ENCODE peak calls at places on chromosomes 7 and 10, in ten cellular contexts. One of them, this sample, is unnamed. For H3K4me1, the result is how much of the 10 kb centered on the place peaks cover.

GRCh38 chr7:103637080-103637479 is 191.1 kb upstream of the SLC26A5 start:
- DNase-seq in adrenal gland: no peak
- DNase-seq in cardiac muscle cell: no peak
- DNase-seq in left ventricle myocardium inferior: no peak
- DNase-seq in esophagus squamous epithelium: no peak
- DNase-seq in left lung: no peak
- DNase-seq in CD8-positive, alpha-beta T cell: no peak
- DNase-seq in Panc1: no peak
- DNase-seq in endodermal cell: no peak
- DNase-seq in endothelial cell of umbilical vein: peak
- DNase-seq in this sample: no peak

GRCh38 chr7:97460433-97460832 is 271.5 kb upstream of the TAC1 start:
- DNase-seq in adrenal gland: no peak
- DNase-seq in cardiac muscle cell: no peak
- DNase-seq in left ventricle myocardium inferior: no peak
- DNase-seq in esophagus squamous epithelium: no peak
- DNase-seq in left lung: no peak
- DNase-seq in CD8-positive, alpha-beta T cell: no peak
- DNase-seq in Panc1: no peak
- DNase-seq in endodermal cell: no peak
- DNase-seq in endothelial cell of umbilical vein: no peak
- DNase-seq in this sample: no peak

GRCh38 chr10:56653289-56653688 is 292.2 kb upstream of the ZWINT start:
- DNase-seq in adrenal gland: no peak
- DNase-seq in cardiac muscle cell: no peak
- DNase-seq in left ventricle myocardium inferior: no peak
- DNase-seq in esophagus squamous epithelium: no peak
- DNase-seq in left lung: no peak
- DNase-seq in CD8-positive, alpha-beta T cell: no peak
- DNase-seq in Panc1: no peak
- DNase-seq in endodermal cell: no peak
- DNase-seq in endothelial cell of umbilical vein: no peak
- DNase-seq in this sample: no peak

GRCh38 chr10:124546957-124547650 is 85.5 kb downstream of the LHPP start:
- DNase-seq in adrenal gland: no peak
- DNase-seq in cardiac muscle cell: no peak
- DNase-seq in left ventricle myocardium inferior: no peak
- DNase-seq in esophagus squamous epithelium: no peak
- DNase-seq in left lung: peak
- DNase-seq in CD8-positive, alpha-beta T cell: no peak
- DNase-seq in Panc1: no peak
- DNase-seq in endodermal cell: no peak
- DNase-seq in endothelial cell of umbilical vein: no peak
- DNase-seq in this sample: no peak

GRCh38 chr10:19097151-19097550 is 48.5 kb downstream of the MALRD1 start:
- DNase-seq in adrenal gland: no peak
- DNase-seq in cardiac muscle cell: no peak
- DNase-seq in left ventricle myocardium inferior: no peak
- DNase-seq in esophagus squamous epithelium: no peak
- DNase-seq in left lung: no peak
- DNase-seq in CD8-positive, alpha-beta T cell: no peak
- DNase-seq in Panc1: no peak
- DNase-seq in endodermal cell: no peak
- DNase-seq in endothelial cell of umbilical vein: no peak
- DNase-seq in this sample: no peak

GRCh38 chr7:29193316-29194205 is 1.0 kb upstream of the CHN2 start:
- DNase-seq in adrenal gland: peak
- DNase-seq in cardiac muscle cell: no peak
- DNase-seq in left ventricle myocardium inferior: no peak
- DNase-seq in esophagus squamous epithelium: no peak
- DNase-seq in left lung: no peak
- DNase-seq in CD8-positive, alpha-beta T cell: no peak
- DNase-seq in Panc1: no peak
- DNase-seq in endodermal cell: peak
- DNase-seq in endothelial cell of umbilical vein: no peak
- DNase-seq in this sample: peak

GRCh38 chr10:28295346-28295745 is 7.5 kb downstream of the MPP7 start:
- DNase-seq in adrenal gland: no peak
- DNase-seq in cardiac muscle cell: no peak
- DNase-seq in left ventricle myocardium inferior: no peak
- DNase-seq in esophagus squamous epithelium: no peak
- DNase-seq in left lung: no peak
- DNase-seq in CD8-positive, alpha-beta T cell: no peak
- DNase-seq in Panc1: no peak
- DNase-seq in endodermal cell: no peak
- DNase-seq in endothelial cell of umbilical vein: no peak
- DNase-seq in this sample: no peak

GRCh38 chr10:4638116-4638515 is 187.9 kb upstream of the AKR1E2 start:
- DNase-seq in adrenal gland: no peak
- DNase-seq in cardiac muscle cell: no peak
- DNase-seq in left ventricle myocardium inferior: peak
- DNase-seq in esophagus squamous epithelium: no peak
- DNase-seq in left lung: no peak
- DNase-seq in CD8-positive, alpha-beta T cell: no peak
- DNase-seq in Panc1: no peak
- DNase-seq in endodermal cell: peak
- DNase-seq in endothelial cell of umbilical vein: no peak
- DNase-seq in this sample: peak

GRCh38 chr10:35363587-35363986 is 27.3 kb downstream of the CCNY start:
- DNase-seq in adrenal gland: no peak
- DNase-seq in cardiac muscle cell: no peak
- DNase-seq in left ventricle myocardium inferior: no peak
- DNase-seq in esophagus squamous epithelium: no peak
- DNase-seq in left lung: no peak
- DNase-seq in CD8-positive, alpha-beta T cell: no peak
- DNase-seq in Panc1: no peak
- DNase-seq in endodermal cell: no peak
- DNase-seq in endothelial cell of umbilical vein: no peak
- DNase-seq in this sample: no peak

GRCh38 chr7:145884716-145885514 is 231.7 kb upstream of the CNTNAP2 start:
- DNase-seq in adrenal gland: no peak
- DNase-seq in cardiac muscle cell: no peak
- DNase-seq in left ventricle myocardium inferior: no peak
- DNase-seq in esophagus squamous epithelium: no peak
- DNase-seq in left lung: no peak
- DNase-seq in CD8-positive, alpha-beta T cell: no peak
- DNase-seq in Panc1: no peak
- DNase-seq in endodermal cell: no peak
- DNase-seq in endothelial cell of umbilical vein: no peak
- DNase-seq in this sample: no peak

GRCh38 chr10:43058716-43059335 is 18.0 kb upstream of the RET start:
- DNase-seq in adrenal gland: no peak
- DNase-seq in cardiac muscle cell: no peak
- DNase-seq in left ventricle myocardium inferior: peak
- DNase-seq in esophagus squamous epithelium: no peak
- DNase-seq in left lung: peak
- DNase-seq in CD8-positive, alpha-beta T cell: no peak
- DNase-seq in Panc1: no peak
- DNase-seq in endodermal cell: no peak
- DNase-seq in endothelial cell of umbilical vein: no peak
- DNase-seq in this sample: no peak

GRCh38 chr7:71286336-71286735 is 154.4 kb downstream of the GALNT17 start:
- DNase-seq in adrenal gland: no peak
- DNase-seq in cardiac muscle cell: no peak
- DNase-seq in left ventricle myocardium inferior: peak
- DNase-seq in esophagus squamous epithelium: no peak
- DNase-seq in left lung: no peak
- DNase-seq in CD8-positive, alpha-beta T cell: no peak
- DNase-seq in Panc1: no peak
- DNase-seq in endodermal cell: peak
- DNase-seq in endothelial cell of umbilical vein: no peak
- DNase-seq in this sample: no peak

GRCh38 chr10:132518572-132519381 is 18.8 kb upstream of the INPP5A start:
- DNase-seq in adrenal gland: peak
- DNase-seq in cardiac muscle cell: peak
- DNase-seq in left ventricle myocardium inferior: peak
- DNase-seq in esophagus squamous epithelium: no peak
- DNase-seq in left lung: peak
- DNase-seq in CD8-positive, alpha-beta T cell: no peak
- DNase-seq in Panc1: no peak
- DNase-seq in endodermal cell: peak
- DNase-seq in endothelial cell of umbilical vein: no peak
- DNase-seq in this sample: peak

GRCh38 chr10:25831138-25831537 is 102.9 kb upstream of the MYO3A start:
- DNase-seq in adrenal gland: no peak
- DNase-seq in cardiac muscle cell: no peak
- DNase-seq in left ventricle myocardium inferior: no peak
- DNase-seq in esophagus squamous epithelium: no peak
- DNase-seq in left lung: no peak
- DNase-seq in CD8-positive, alpha-beta T cell: no peak
- DNase-seq in Panc1: no peak
- DNase-seq in endodermal cell: no peak
- DNase-seq in endothelial cell of umbilical vein: no peak
- DNase-seq in this sample: no peak

GRCh38 chr7:21566094-21566493 is 23.3 kb downstream of the DNAH11 start:
- DNase-seq in adrenal gland: no peak
- DNase-seq in cardiac muscle cell: no peak
- DNase-seq in left ventricle myocardium inferior: no peak
- DNase-seq in esophagus squamous epithelium: no peak
- DNase-seq in left lung: no peak
- DNase-seq in CD8-positive, alpha-beta T cell: no peak
- DNase-seq in Panc1: no peak
- DNase-seq in endodermal cell: no peak
- DNase-seq in endothelial cell of umbilical vein: no peak
- DNase-seq in this sample: no peak

GRCh38 chr10:48523212-48523819 is 81.6 kb downstream of the ARHGAP22 start:
- DNase-seq in adrenal gland: peak
- DNase-seq in cardiac muscle cell: peak
- DNase-seq in left ventricle myocardium inferior: peak
- DNase-seq in esophagus squamous epithelium: no peak
- DNase-seq in left lung: no peak
- DNase-seq in CD8-positive, alpha-beta T cell: no peak
- DNase-seq in Panc1: no peak
- DNase-seq in endodermal cell: peak
- DNase-seq in endothelial cell of umbilical vein: peak
- DNase-seq in this sample: peak

GRCh38 chr7:103532955-103533354 is 86.9 kb upstream of the SLC26A5 start:
- DNase-seq in adrenal gland: no peak
- DNase-seq in cardiac muscle cell: no peak
- DNase-seq in left ventricle myocardium inferior: no peak
- DNase-seq in esophagus squamous epithelium: no peak
- DNase-seq in left lung: no peak
- DNase-seq in CD8-positive, alpha-beta T cell: no peak
- DNase-seq in Panc1: no peak
- DNase-seq in endodermal cell: no peak
- DNase-seq in endothelial cell of umbilical vein: no peak
- DNase-seq in this sample: no peak

DNA sequence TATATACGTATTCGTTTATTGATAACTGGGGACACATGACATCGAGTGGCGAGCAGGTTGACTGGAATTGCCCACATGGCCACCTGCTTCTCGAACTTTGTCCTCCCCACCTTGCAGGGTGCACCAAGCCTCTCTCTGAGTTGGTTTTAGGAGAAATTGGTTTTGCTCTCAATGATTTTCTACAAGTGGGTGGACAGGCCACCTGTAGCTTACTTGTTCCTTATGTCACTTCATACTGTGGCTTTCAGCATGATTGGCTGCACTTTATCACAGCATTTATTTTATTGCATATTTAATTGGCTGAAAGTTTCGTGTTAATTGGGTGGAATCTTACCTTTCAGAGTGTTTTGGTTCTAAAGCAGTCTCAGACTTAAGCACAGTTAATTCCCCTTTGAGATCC is 215.6 kb upstream of the SHH start:
- DNase-seq in adrenal gland: no peak
- DNase-seq in cardiac muscle cell: no peak
- DNase-seq in left ventricle myocardium inferior: no peak
- DNase-seq in esophagus squamous epithelium: no peak
- DNase-seq in left lung: no peak
- DNase-seq in CD8-positive, alpha-beta T cell: peak
- DNase-seq in Panc1: no peak
- DNase-seq in endodermal cell: peak
- DNase-seq in endothelial cell of umbilical vein: no peak
- DNase-seq in this sample: no peak
- TF ChIP-seq CTCF in adrenal gland: no peak
- TF ChIP-seq CTCF in cardiac muscle cell: no peak
- TF ChIP-seq CTCF in left ventricle myocardium inferior: no peak
- TF ChIP-seq CTCF in esophagus squamous epithelium: no peak
- TF ChIP-seq CTCF in left lung: no peak
- TF ChIP-seq CTCF in CD8-positive, alpha-beta T cell: no peak
- TF ChIP-seq CTCF in Panc1: no peak
- TF ChIP-seq CTCF in endodermal cell: no peak
- TF ChIP-seq CTCF in endothelial cell of umbilical vein: no peak
- TF ChIP-seq CTCF in this sample: no peak

GRCh38 chr7:107998150-107998549 is 4.8 kb downstream of the LAMB1 start:
- DNase-seq in adrenal gland: no peak
- DNase-seq in cardiac muscle cell: no peak
- DNase-seq in left ventricle myocardium inferior: no peak
- DNase-seq in esophagus squamous epithelium: no peak
- DNase-seq in left lung: no peak
- DNase-seq in CD8-positive, alpha-beta T cell: no peak
- DNase-seq in Panc1: no peak
- DNase-seq in endodermal cell: no peak
- DNase-seq in endothelial cell of umbilical vein: no peak
- DNase-seq in this sample: no peak
- H3K4me1 ChIP-seq in adrenal gland: under half
- H3K4me1 ChIP-seq in cardiac muscle cell: under half
- H3K4me1 ChIP-seq in left ventricle myocardium inferior: half or more
- H3K4me1 ChIP-seq in esophagus squamous epithelium: under half
- H3K4me1 ChIP-seq in left lung: under half
- H3K4me1 ChIP-seq in CD8-positive, alpha-beta T cell: under half
- H3K4me1 ChIP-seq in Panc1: half or more
- H3K4me1 ChIP-seq in endodermal cell: under half
- H3K4me1 ChIP-seq in endothelial cell of umbilical vein: half or more
- H3K4me1 ChIP-seq in this sample: half or more

DNA sequence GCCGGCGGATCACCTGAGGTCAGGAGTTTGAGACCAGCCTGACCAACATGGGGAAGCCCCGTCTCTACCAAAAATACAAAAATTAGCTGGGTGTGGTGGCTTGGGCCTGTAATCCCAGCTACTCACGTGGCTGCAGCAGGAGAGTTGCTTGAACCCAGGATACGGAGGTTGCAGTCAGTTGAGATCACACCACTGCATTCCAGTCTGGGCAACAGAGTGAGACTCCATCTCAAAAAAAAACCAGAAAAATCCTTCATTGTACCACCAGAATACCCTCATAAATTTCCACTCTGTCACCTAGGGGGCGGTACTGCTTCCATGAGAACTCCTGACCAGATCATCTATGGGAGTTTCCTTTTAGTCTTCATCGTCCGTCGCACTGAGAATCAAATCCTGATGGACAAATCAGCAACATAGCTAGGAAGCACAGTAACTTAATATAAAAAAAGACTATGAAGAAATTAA is 225.8 kb upstream of the KLF14 start:
- DNase-seq in adrenal gland: no peak
- DNase-seq in cardiac muscle cell: no peak
- DNase-seq in left ventricle myocardium inferior: no peak
- DNase-seq in esophagus squamous epithelium: no peak
- DNase-seq in left lung: no peak
- DNase-seq in CD8-positive, alpha-beta T cell: no peak
- DNase-seq in Panc1: no peak
- DNase-seq in endodermal cell: peak
- DNase-seq in endothelial cell of umbilical vein: no peak
- DNase-seq in this sample: no peak
- TF ChIP-seq CTCF in adrenal gland: no peak
- TF ChIP-seq CTCF in cardiac muscle cell: peak
- TF ChIP-seq CTCF in left ventricle myocardium inferior: peak
- TF ChIP-seq CTCF in esophagus squamous epithelium: peak
- TF ChIP-seq CTCF in left lung: no peak
- TF ChIP-seq CTCF in CD8-positive, alpha-beta T cell: peak
- TF ChIP-seq CTCF in Panc1: peak
- TF ChIP-seq CTCF in endodermal cell: peak
- TF ChIP-seq CTCF in endothelial cell of umbilical vein: no peak
- TF ChIP-seq CTCF in this sample: peak

GRCh38 chr10:103616705-103617361 is 123.3 kb downstream of the NEURL1 start:
- DNase-seq in adrenal gland: peak
- DNase-seq in cardiac muscle cell: no peak
- DNase-seq in left ventricle myocardium inferior: peak
- DNase-seq in esophagus squamous epithelium: no peak
- DNase-seq in left lung: peak
- DNase-seq in CD8-positive, alpha-beta T cell: no peak
- DNase-seq in Panc1: no peak
- DNase-seq in endodermal cell: no peak
- DNase-seq in endothelial cell of umbilical vein: no peak
- DNase-seq in this sample: peak
- H3K4me1 ChIP-seq in adrenal gland: under half
- H3K4me1 ChIP-seq in cardiac muscle cell: under half
- H3K4me1 ChIP-seq in left ventricle myocardium inferior: half or more
- H3K4me1 ChIP-seq in esophagus squamous epithelium: under half
- H3K4me1 ChIP-seq in left lung: under half
- H3K4me1 ChIP-seq in CD8-positive, alpha-beta T cell: under half
- H3K4me1 ChIP-seq in Panc1: under half
- H3K4me1 ChIP-seq in endodermal cell: under half
- H3K4me1 ChIP-seq in endothelial cell of umbilical vein: under half
- H3K4me1 ChIP-seq in this sample: under half